ENCODE peak calls at places on chromosomes 12 and 14, in six cellular contexts. C is fibroblast of lung, K is IMR-90, L is PC-3, Q is OCI-LY7, R is GM23248. S is an unnamed sample.

GRCh38 chr14:47270715-47271114 is 404.7 kb downstream of the MDGA2 start:
- DNase-seq in C (no peak), K (no peak), L (no peak), Q (no peak), R (no peak), S (no peak)

GRCh38 chr12:114834621-114835020 is 150.6 kb upstream of the TBX3 start:
- DNase-seq in C (no peak), K (peak; percentile 46), L (peak; percentile 13), Q (no peak), R (peak; percentile 31), S (no peak)

GRCh38 chr14:79809849-79810612 is 401.3 kb downstream of the DIO2 start:
- DNase-seq in C (peak; percentile 8), K (peak; percentile 41), L (peak; percentile 64), Q (peak; percentile 9), R (peak; percentile 1), S (no peak)

GRCh38 chr14:76955575-76956252 is 72.8 kb downstream of the IRF2BPL start:
- DNase-seq in C (peak; percentile 39), K (peak; percentile 59), L (peak; percentile 75), Q (peak; percentile 50), R (peak; percentile 89), S (peak; percentile 93)

GRCh38 chr14:101087614-101088394 is 184.3 kb upstream of the RTL1 start:
- DNase-seq in C (peak; percentile 27), K (no peak), L (no peak), Q (no peak), R (no peak), S (no peak)

GRCh38 chr12:48003226-48004038 is 844 bp downstream of the COL2A1 start:
- DNase-seq in C (peak; percentile 17), K (no peak), L (peak; percentile 4), Q (no peak), R (peak; percentile 12), S (peak; percentile 70)

GRCh38 chr12:108004368-108004767 is 124.7 kb upstream of the WSCD2 start:
- DNase-seq in C (no peak), K (no peak), L (peak; percentile 28), Q (peak; percentile 3), R (peak; percentile 25), S (no peak)

GRCh38 chr12:8157484-8158198 is 826 bp downstream of the ZNF705A start:
- DNase-seq in C (no peak), K (peak; percentile 13), L (no peak), Q (no peak), R (no peak), S (no peak)

GRCh38 chr12:46825526-46826414 is at the start of gene SLC38A4:
- DNase-seq in C (peak; percentile 39), K (peak; percentile 32), L (no peak), Q (no peak), R (peak; percentile 37), S (peak; percentile 90)

GRCh38 chr14:65502676-65503124 is 90.2 kb downstream of the FUT8 start:
- DNase-seq in C (peak; percentile 52), K (peak; percentile 78), L (peak; percentile 91), Q (no peak), R (peak; percentile 59), S (peak; percentile 54)

DNA sequence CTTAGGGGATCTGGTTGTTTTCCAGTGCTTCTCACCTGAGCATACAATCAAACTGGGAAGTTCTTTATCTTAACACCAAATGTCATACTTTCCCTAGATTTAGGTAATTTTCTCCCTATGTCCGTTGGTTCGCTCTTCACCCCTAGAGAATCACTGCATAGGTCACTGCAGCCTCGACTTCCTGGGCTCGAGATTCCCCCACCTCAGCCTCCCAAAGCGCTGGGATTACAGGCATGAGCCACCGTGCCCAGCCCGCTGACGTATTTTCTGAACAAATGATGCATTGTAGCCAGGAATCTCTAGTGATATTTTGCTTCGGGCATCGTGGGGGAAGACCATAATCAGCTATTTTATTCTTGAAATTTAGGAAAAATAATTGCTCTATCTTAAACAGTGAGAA is 1.1 kb upstream of the RPL41 start:
- DNase-seq in C (peak; percentile 20), K (peak; percentile 19), L (peak; percentile 23), Q (no peak), R (peak; percentile 65), S (peak; percentile 76)
- H3K4me3 ChIP-seq in C (peak overlapping the region; percentile 98), K (peak overlapping the region; percentile 85), L (peak overlapping the region; percentile 96), Q (peak overlapping the region; percentile 91), R (peak overlapping the region; percentile 98), S (peak overlapping the region; percentile 85)

GRCh38 chr14:91062600-91062999 is 2.2 kb upstream of the RPS6KA5 start:
- DNase-seq in C (no peak), K (no peak), L (no peak), Q (no peak), R (no peak), S (no peak)
- H3K4me2 ChIP-seq in C (no peak overlapping the region), K (no peak overlapping the region), L (no peak overlapping the region), Q (peak overlapping the region; percentile 56), R (no peak overlapping the region), S (no peak overlapping the region)

DNA sequence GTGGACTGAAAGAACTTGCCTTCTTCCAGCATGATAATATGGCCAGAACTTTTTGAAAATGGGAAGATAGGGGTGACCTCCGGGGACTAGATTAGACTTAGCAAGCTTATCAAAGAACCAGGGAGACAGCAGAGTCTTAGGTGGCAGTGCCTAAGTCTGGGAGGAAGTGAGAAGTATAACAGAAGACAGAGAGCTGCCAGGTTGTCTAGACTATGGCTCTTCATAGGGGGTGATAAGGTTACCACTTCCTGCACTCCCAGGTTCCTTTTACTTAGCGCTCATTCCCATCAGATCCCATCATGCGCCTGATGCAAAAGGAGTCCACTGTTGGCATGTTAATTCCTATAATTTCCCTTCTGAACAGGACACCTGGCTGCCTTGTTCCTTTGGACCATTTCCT is 69.9 kb downstream of the PLXNC1 start:
- DNase-seq in C (no peak), K (no peak), L (no peak), Q (no peak), R (no peak), S (no peak)
- H3K27ac ChIP-seq in C (no peak overlapping the region), K (no peak overlapping the region), L (no peak overlapping the region), Q (no peak overlapping the region), R (no peak overlapping the region), S (no peak overlapping the region)

DNA sequence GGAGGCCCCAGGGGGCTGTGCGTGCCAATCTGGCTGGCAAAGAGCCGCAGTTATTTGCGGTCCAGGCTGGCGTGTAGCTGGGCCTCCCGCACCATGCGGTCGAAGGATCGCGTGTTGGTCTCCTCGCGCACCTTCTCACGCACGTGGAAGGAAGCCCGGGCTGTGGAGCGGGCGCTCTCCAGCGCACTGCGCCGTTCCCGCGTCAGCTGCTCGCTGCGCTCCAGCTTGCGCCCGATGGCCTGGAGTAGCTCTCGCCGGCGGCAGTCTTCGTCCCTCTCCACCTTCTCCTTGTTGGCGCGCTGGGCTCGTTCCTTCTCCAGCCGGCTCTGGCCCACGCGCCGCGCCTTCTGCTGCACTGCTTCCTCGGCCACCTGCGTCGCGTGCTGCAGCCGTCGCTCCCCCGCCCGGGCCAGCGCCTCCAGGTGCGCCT is 3.2 kb downstream of the CCDC177 start:
- DNase-seq in C (no peak), K (no peak), L (no peak), Q (no peak), R (peak; percentile 33), S (no peak)
- H3K4me3 ChIP-seq in C (no peak overlapping the region), K (peak overlapping the region; percentile 10), L (peak overlapping the region; percentile 51), Q (no peak overlapping the region), R (no peak overlapping the region), S (no peak overlapping the region)

GRCh38 chr14:22494486-22495135 is 94.4 kb downstream of the DAD1 start:
- DNase-seq in C (no peak), K (no peak), L (no peak), Q (no peak), R (no peak), S (no peak)
- H3K4me2 ChIP-seq in C (no peak overlapping the region), K (no peak overlapping the region), L (no peak overlapping the region), Q (peak overlapping the region; percentile 67), R (no peak overlapping the region), S (no peak overlapping the region)

GRCh38 chr12:45568808-45569207 is 160.7 kb upstream of the ARID2 start:
- DNase-seq in C (no peak), K (no peak), L (no peak), Q (no peak), R (no peak), S (no peak)
- H3K27ac ChIP-seq in C (no peak overlapping the region), K (no peak overlapping the region), L (no peak overlapping the region), Q (no peak overlapping the region), R (no peak overlapping the region), S (no peak overlapping the region)

DNA sequence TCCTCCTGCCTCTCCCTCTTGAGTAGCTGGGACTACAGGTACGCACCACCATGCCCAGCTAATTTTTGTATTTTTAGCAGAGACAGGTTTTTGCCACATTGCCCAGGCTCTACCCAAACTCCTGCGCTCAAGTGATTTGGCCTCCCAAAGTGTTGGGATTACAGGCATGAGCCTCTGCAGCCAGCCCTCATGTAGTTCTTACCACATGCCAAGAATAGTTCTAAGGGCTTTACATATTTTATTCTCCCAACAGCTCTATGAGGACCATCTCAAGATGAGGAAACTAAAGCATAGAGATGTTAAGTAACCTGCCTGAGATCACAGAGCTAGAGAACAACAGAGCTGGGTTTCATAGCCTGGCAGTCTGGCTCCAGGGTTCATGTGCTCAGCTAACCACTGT is 37.9 kb upstream of the ALDH2 start:
- DNase-seq in C (no peak), K (no peak), L (no peak), Q (no peak), R (no peak), S (no peak)
- H3K4me3 ChIP-seq in C (no peak overlapping the region), K (no peak overlapping the region), L (no peak overlapping the region), Q (no peak overlapping the region), R (no peak overlapping the region), S (no peak overlapping the region)

DNA sequence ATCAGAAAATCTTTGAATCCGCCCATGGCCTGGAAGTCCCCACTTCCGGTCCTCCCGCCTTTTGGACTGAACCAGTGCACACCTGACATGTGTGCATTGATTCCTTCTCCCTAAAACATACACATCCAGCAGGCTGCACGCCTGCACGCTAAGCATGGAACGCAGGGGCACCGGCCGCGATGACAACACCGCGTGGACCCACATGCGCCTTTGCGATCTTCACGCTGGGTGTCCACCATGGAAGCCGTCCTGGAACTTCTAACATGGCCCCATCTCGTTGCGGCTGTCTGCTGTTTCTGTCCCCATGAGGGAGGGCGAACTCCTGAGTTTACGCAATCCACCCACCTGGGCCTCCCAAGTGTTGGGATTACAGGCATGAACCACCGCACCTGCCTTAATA is 73.7 kb downstream of the GALNT9 start:
- DNase-seq in C (no peak), K (no peak), L (no peak), Q (no peak), R (no peak), S (no peak)
- H3K4me2 ChIP-seq in C (no peak overlapping the region), K (no peak overlapping the region), L (no peak overlapping the region), Q (no peak overlapping the region), R (no peak overlapping the region), S (no peak overlapping the region)